ENCODE peak calls at places on chromosomes 3 and 15, in five cellular contexts. O is GM23248, Y is fibroblast of lung, R is endothelial cell of umbilical vein, K is astrocyte. G is an unnamed sample.

GRCh38 chr15:82750831-82751181 is 41.1 kb upstream of the AP3B2 start:
- DNase-seq in K (no peak), R (no peak), Y (peak; percentile 8), O (peak; percentile 44), G (no peak)

GRCh38 chr3:113695426-113695817 is 1.0 kb downstream of the USF3 start:
- DNase-seq in R (no peak), K (peak; percentile 3), Y (peak; percentile 44), O (no peak), G (no peak)

GRCh38 chr15:38683382-38684242 is 119.0 kb upstream of the RASGRP1 start:
- DNase-seq in O (peak; percentile 70), K (peak; percentile 16), Y (peak; percentile 55), R (peak; percentile 59), G (peak; percentile 65)

GRCh38 chr15:88375234-88375926 is 91.8 kb downstream of the MRPL46 start:
- DNase-seq in Y (peak; percentile 52), R (no peak), K (peak; percentile 91), O (peak; percentile 90), G (no peak)

GRCh38 chr3:73569246-73569760 is 55.4 kb downstream of the PDZRN3 start:
- DNase-seq in R (no peak), Y (no peak), O (no peak), K (no peak), G (no peak)

GRCh38 chr15:41981373-41982132 is 9.2 kb upstream of the EHD4 start:
- DNase-seq in K (no peak), O (peak; percentile 51), R (no peak), Y (no peak), G (no peak)

GRCh38 chr3:129536806-129537205 is 6.2 kb upstream of the H1-8 start:
- DNase-seq in K (no peak), R (no peak), O (no peak), Y (no peak), G (no peak)

GRCh38 chr3:190385835-190386688 is 1.9 kb upstream of the CLDN16 start:
- DNase-seq in R (peak; percentile 90), K (peak; percentile 96), Y (peak; percentile 96), O (peak; percentile 97), G (no peak)

GRCh38 chr3:7978104-7978457 is 523.5 kb upstream of the LMCD1 start:
- DNase-seq in K (no peak), R (no peak), O (no peak), Y (no peak), G (no peak)

GRCh38 chr3:24451461-24452099 is 43.1 kb downstream of the THRB start:
- DNase-seq in R (no peak), O (no peak), Y (peak; percentile 32), K (no peak), G (peak; percentile 83)

GRCh38 chr15:77596821-77597803 is 35.6 kb downstream of the LINGO1 start:
- DNase-seq in K (no peak), Y (no peak), O (no peak), R (no peak), G (no peak)

GRCh38 chr15:29141206-29141907 is 128.3 kb downstream of the NSMCE3 start:
- DNase-seq in O (no peak), R (no peak), Y (no peak), K (no peak), G (no peak)

GRCh38 chr15:60399931-60400330 is 2.1 kb upstream of the ANXA2 start:
- DNase-seq in K (peak; percentile 81), R (peak; percentile 56), Y (no peak), O (peak; percentile 82), G (no peak)

GRCh38 chr15:88574646-88575045 is 28.2 kb upstream of the DET1 start:
- DNase-seq in K (no peak), R (no peak), O (no peak), Y (no peak), G (no peak)

GRCh38 chr3:124780356-124780755 is 50.1 kb downstream of the UMPS start:
- DNase-seq in O (peak; percentile 93), K (peak; percentile 93), Y (peak; percentile 54), R (no peak), G (no peak)

GRCh38 chr3:28328188-28329151 is 20.1 kb upstream of the ZCWPW2 start:
- DNase-seq in R (peak; percentile 48), O (peak; percentile 55), K (no peak), Y (peak; percentile 54), G (no peak)

GRCh38 chr3:147361671-147362420 is 44.5 kb downstream of the ZIC4 start:
- DNase-seq in O (peak; percentile 41), K (no peak), Y (no peak), R (no peak), G (peak; percentile 53)

GRCh38 chr15:78968539-78969271 is 23.9 kb upstream of the CTSH start:
- DNase-seq in Y (no peak), O (no peak), R (no peak), K (no peak), G (no peak)

GRCh38 chr3:167241048-167241845 is 138.8 kb downstream of the ZBBX start:
- DNase-seq in R (no peak), K (no peak), Y (no peak), O (no peak), G (no peak)

GRCh38 chr15:73598540-73599195 is 34.5 kb downstream of the NPTN start:
- DNase-seq in Y (no peak), R (no peak), O (peak; percentile 50), K (peak; percentile 55), G (no peak)

GRCh38 chr15:58469432-58470353 is 37.9 kb downstream of the LIPC start:
- DNase-seq in Y (peak; percentile 93), K (peak; percentile 99), R (peak; percentile 68), O (peak; percentile 93), G (peak; percentile 55)

GRCh38 chr15:35545316-35545824 is 595 bp downstream of the DPH6 start:
- DNase-seq in K (peak; percentile 59), R (peak; percentile 77), O (peak; percentile 67), Y (peak; percentile 79), G (peak; percentile 62)

GRCh38 chr3:120796944-120797343 is 54.4 kb downstream of the GTF2E1 start:
- DNase-seq in Y (no peak), O (peak; percentile 5), K (no peak), R (no peak), G (no peak)

GRCh38 chr3:133820889-133821675 is 15.5 kb downstream of the SRPRB start:
- DNase-seq in O (no peak), Y (no peak), R (no peak), K (no peak), G (no peak)

GRCh38 chr15:59993950-59994401 is 10.1 kb upstream of the FOXB1 start:
- DNase-seq in K (no peak), Y (no peak), O (no peak), R (no peak), G (no peak)

GRCh38 chr15:45784656-45785055 is 149.8 kb downstream of the SQOR start:
- DNase-seq in Y (no peak), K (no peak), O (no peak), R (no peak), G (no peak)
- H3K4me1 ChIP-seq in Y (no peaks in the 10 kb centered on the region), K (no peaks in the 10 kb centered on the region), O (no peaks in the 10 kb centered on the region), R (no peaks in the 10 kb centered on the region), G (no peaks in the 10 kb centered on the region)

GRCh38 chr3:158819282-158819681 is 17.4 kb downstream of the MFSD1 start:
- DNase-seq in O (no peak), R (no peak), Y (no peak), K (no peak), G (no peak)

GRCh38 chr3:158821847-158822246 is 20.0 kb downstream of the MFSD1 start:
- DNase-seq in K (no peak), Y (no peak), R (no peak), O (no peak), G (no peak)

GRCh38 chr3:158827773-158828172 is 25.9 kb downstream of the MFSD1 start:
- DNase-seq in R (no peak), K (no peak), Y (no peak), O (no peak), G (no peak)

GRCh38 chr3:158823426-158823825 is 21.6 kb downstream of the MFSD1 start:
- DNase-seq in R (no peak), Y (no peak), K (no peak), O (no peak), G (no peak)
- H3K36me3 ChIP-seq in R (peaks cover 8% of the 10 kb centered on the region), Y (peaks cover 11% of the 10 kb centered on the region), K (peaks cover 53% of the 10 kb centered on the region), O (peaks cover 68% of the 10 kb centered on the region), G (peaks cover 12% of the 10 kb centered on the region)

GRCh38 chr15:52103217-52104207 is 9.1 kb downstream of the BCL2L10 start:
- DNase-seq in O (peak; percentile 98), K (peak; percentile 97), Y (peak; percentile 95), R (peak; percentile 98), G (no peak)

GRCh38 chr15:52104532-52105004 is 8.0 kb downstream of the BCL2L10 start:
- DNase-seq in K (no peak), R (no peak), Y (no peak), O (no peak), G (no peak)

GRCh38 chr15:52105856-52106255 is 6.7 kb downstream of the BCL2L10 start:
- DNase-seq in Y (no peak), O (no peak), K (no peak), R (no peak), G (no peak)

GRCh38 chr15:52107238-52107637 is 5.3 kb downstream of the BCL2L10 start:
- DNase-seq in R (no peak), Y (no peak), O (no peak), K (no peak), G (no peak)

GRCh38 chr15:52106641-52107040 is 5.9 kb downstream of the BCL2L10 start:
- DNase-seq in R (no peak), O (no peak), Y (no peak), K (no peak), G (no peak)
- H3K9ac ChIP-seq in R (no peak overlapping the region), O (no peak overlapping the region), Y (no peak overlapping the region), K (no peak overlapping the region), G (no peak overlapping the region)

DNA sequence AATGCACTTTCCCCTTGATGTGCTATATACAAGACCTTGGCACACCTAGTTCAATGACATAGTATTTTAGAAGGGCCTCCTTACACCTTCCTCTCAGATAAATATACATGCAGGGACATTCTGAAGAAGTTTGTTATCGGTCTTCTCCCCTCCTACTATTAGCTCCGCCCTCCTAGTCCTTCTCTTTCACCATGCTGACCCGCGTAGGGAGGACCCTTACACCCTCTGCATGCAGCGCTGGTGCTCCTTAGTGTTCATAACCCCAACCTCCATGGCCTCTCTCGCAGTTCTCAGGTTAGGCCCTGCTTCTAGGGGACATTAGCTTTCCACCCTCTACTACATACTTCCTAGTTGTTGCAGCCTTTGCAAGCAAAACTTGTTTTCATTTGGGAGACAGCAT is 146.4 kb downstream of the PGPEP1L start:
- DNase-seq in Y (no peak), O (no peak), R (no peak), K (no peak), G (no peak)
- H3K4me1 ChIP-seq in Y (peaks cover 9% of the 10 kb centered on the region), O (peaks cover 60% of the 10 kb centered on the region), R (peaks cover 7% of the 10 kb centered on the region), K (peaks cover 31% of the 10 kb centered on the region), G (peaks cover 4% of the 10 kb centered on the region)

GRCh38 chr15:68786753-68787152 is 33.9 kb downstream of the ANP32A start:
- DNase-seq in O (no peak), K (no peak), R (no peak), Y (no peak), G (no peak)
- H3K36me3 ChIP-seq in O (peaks cover 20% of the 10 kb centered on the region), K (peaks cover 22% of the 10 kb centered on the region), R (peaks cover 27% of the 10 kb centered on the region), Y (peaks cover 9% of the 10 kb centered on the region), G (no peaks in the 10 kb centered on the region)

DNA sequence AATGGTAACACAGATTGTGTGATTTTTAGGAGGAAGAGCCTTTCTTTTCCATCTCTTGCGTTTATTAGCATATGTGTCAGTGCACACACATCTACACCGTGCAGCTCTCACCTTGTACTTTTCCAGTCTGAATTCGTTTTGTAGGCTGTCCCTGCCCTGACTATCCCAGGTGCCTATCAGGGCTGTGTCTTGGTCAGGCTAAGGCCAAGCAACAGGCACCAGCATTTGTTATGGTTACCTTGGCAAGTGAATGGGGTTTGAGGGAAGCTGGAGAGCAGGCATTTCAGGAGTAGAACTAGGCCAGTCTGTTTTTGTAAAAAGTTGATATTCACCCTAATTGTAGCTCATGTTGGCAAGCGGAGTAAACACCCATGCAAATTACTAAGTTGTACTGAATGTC is 489.5 kb upstream of the TPRG1 start:
- DNase-seq in O (no peak), K (no peak), Y (no peak), R (no peak), G (no peak)
- H3K9ac ChIP-seq in O (peak overlapping the region; percentile 58), K (peak overlapping the region; percentile 21), Y (no peak overlapping the region), R (no peak overlapping the region), G (no peak overlapping the region)